ENCODE peak calls at places on chromosome 10, in five cellular contexts. S, U, D, T and Y are unnamed samples. For H3K36me3, the result is how much of the 10 kb centered on the place peaks cover.

GRCh38 chr10:4990217-4990616 is 13.4 kb downstream of the AKR1C2 start:
- DNase-seq in T (no peak), D (no peak), S (no peak), U (no peak), Y (no peak)

GRCh38 chr10:44992070-44992731 is 8.5 kb upstream of the ZNF22 start:
- DNase-seq in D (no peak), T (no peak), S (no peak), U (no peak), Y (no peak)

GRCh38 chr10:21146446-21146789 is 249.3 kb upstream of the NEBL start:
- DNase-seq in U (no peak), T (no peak), D (no peak), S (no peak), Y (no peak)

GRCh38 chr10:79447911-79448731 is 2.7 kb upstream of the ZCCHC24 start:
- DNase-seq in D (no peak), T (no peak), S (no peak), U (no peak), Y (no peak)

GRCh38 chr10:132477066-132477397 is 60.6 kb upstream of the INPP5A start:
- DNase-seq in D (no peak), S (no peak), U (no peak), T (no peak), Y (no peak)

GRCh38 chr10:122013311-122013780 is 24.4 kb downstream of the TACC2 start:
- DNase-seq in S (no peak), T (peak), D (no peak), U (no peak), Y (peak)

GRCh38 chr10:3886666-3887251 is 101.8 kb upstream of the KLF6 start:
- DNase-seq in S (peak), T (peak), U (no peak), D (no peak), Y (peak)

GRCh38 chr10:99958287-99958686 is 51.5 kb downstream of the DNMBP start:
- DNase-seq in U (no peak), D (no peak), S (no peak), T (no peak), Y (no peak)

GRCh38 chr10:71188201-71188600 is 24.2 kb upstream of the UNC5B start:
- DNase-seq in D (no peak), S (no peak), T (no peak), U (no peak), Y (no peak)

GRCh38 chr10:958106-958505 is 26.6 kb upstream of the LARP4B start:
- DNase-seq in D (no peak), T (no peak), U (no peak), S (no peak), Y (no peak)

GRCh38 chr10:81876253-81876731 is 1.3 kb downstream of the NRG3 start:
- DNase-seq in U (peak), D (no peak), S (no peak), T (no peak), Y (peak)

GRCh38 chr10:97454330-97455036 is 8.5 kb downstream of the ZDHHC16 start:
- DNase-seq in U (no peak), D (no peak), T (no peak), S (peak), Y (peak)

GRCh38 chr10:43682956-43683355 is 34.3 kb upstream of the ZNF32 start:
- DNase-seq in D (no peak), S (peak), U (no peak), T (no peak), Y (no peak)

GRCh38 chr10:21488954-21489446 is 36.5 kb downstream of the SKIDA1 start:
- DNase-seq in T (no peak), D (no peak), S (no peak), U (no peak), Y (no peak)

GRCh38 chr10:9069136-9069535 is 1014.6 kb downstream of the GATA3 start:
- DNase-seq in S (peak), T (no peak), D (no peak), U (no peak), Y (no peak)

GRCh38 chr10:113168560-113168959 is 218.5 kb downstream of the TCF7L2 start:
- DNase-seq in T (no peak), D (no peak), S (no peak), U (no peak), Y (no peak)

GRCh38 chr10:119246862-119247549 is 39.6 kb downstream of the GRK5 start:
- DNase-seq in T (no peak), D (no peak), S (peak), U (no peak), Y (no peak)

GRCh38 chr10:62354941-62355340 is 19.2 kb upstream of the ZNF365 start:
- DNase-seq in D (no peak), T (no peak), U (no peak), S (peak), Y (no peak)

GRCh38 chr10:86306628-86307278 is 59.8 kb downstream of the GRID1 start:
- DNase-seq in S (peak), U (peak), T (peak), D (no peak), Y (peak)

GRCh38 chr10:71923138-71923692 is 41.0 kb upstream of the CHST3 start:
- DNase-seq in D (no peak), S (no peak), T (no peak), U (no peak), Y (no peak)

GRCh38 chr10:5293691-5294550 is 70.8 kb upstream of the UCN3 start:
- DNase-seq in S (peak), D (peak), U (peak), T (peak), Y (peak)

GRCh38 chr10:132590752-132591121 is 53.1 kb downstream of the INPP5A start:
- DNase-seq in U (no peak), D (no peak), T (no peak), S (peak), Y (no peak)

GRCh38 chr10:57696641-57697040 is 571.1 kb downstream of the IPMK start:
- DNase-seq in T (peak), D (no peak), U (no peak), S (peak), Y (peak)

GRCh38 chr10:5871596-5871995 is 18.1 kb downstream of the ANKRD16 start:
- DNase-seq in U (no peak), D (no peak), T (no peak), S (peak), Y (no peak)

GRCh38 chr10:22148956-22149355 is 68.9 kb downstream of the EBLN1 start:
- DNase-seq in D (no peak), S (peak), T (no peak), U (no peak), Y (no peak)

GRCh38 chr10:668786-669485 is 20.5 kb downstream of the DIP2C start:
- DNase-seq in T (no peak), U (no peak), D (no peak), S (no peak), Y (no peak)

GRCh38 chr10:182441-183201 is 47.4 kb downstream of the ZMYND11 start:
- DNase-seq in T (no peak), U (no peak), S (peak), D (no peak), Y (no peak)

GRCh38 chr10:31804416-31804815 is 124.2 kb downstream of the ARHGAP12 start:
- DNase-seq in S (peak), U (no peak), T (no peak), D (no peak), Y (no peak)

GRCh38 chr10:18689498-18689897 is 30.3 kb downstream of the ARL5B start:
- DNase-seq in U (peak), T (peak), D (no peak), S (peak), Y (peak)

GRCh38 chr10:117264776-117265175 is 23.9 kb downstream of the SLC18A2 start:
- DNase-seq in T (peak), S (no peak), D (no peak), U (no peak), Y (peak)
- H3K27ac ChIP-seq in T (no peak), S (no peak), D (no peak), U (no peak), Y (no peak)

GRCh38 chr10:68364101-68364886 is 31.6 kb upstream of the PBLD start:
- DNase-seq in S (no peak), U (no peak), D (no peak), T (no peak), Y (no peak)
- H3K36me3 ChIP-seq in S (under half), U (under half), D (under half), T (under half), Y (under half)

GRCh38 chr10:16950686-16951681 is 133.8 kb upstream of the RSU1 start:
- DNase-seq in U (peak), T (no peak), D (peak), S (peak), Y (peak)
- H2AFZ ChIP-seq in U (peak), T (no peak), D (peak), S (no peak), Y (no peak)

GRCh38 chr10:78433722-78434535 is 400.3 kb downstream of the RPS24 start:
- DNase-seq in T (no peak), U (peak), D (no peak), S (no peak), Y (no peak)

GRCh38 chr10:78433063-78433717 is 399.5 kb downstream of the RPS24 start:
- DNase-seq in S (no peak), U (peak), T (no peak), D (no peak), Y (no peak)

GRCh38 chr10:78429994-78430393 is 396.3 kb downstream of the RPS24 start:
- DNase-seq in T (no peak), D (no peak), S (no peak), U (no peak), Y (no peak)

GRCh38 chr10:78434886-78435285 is 401.2 kb downstream of the RPS24 start:
- DNase-seq in S (no peak), T (no peak), D (no peak), U (no peak), Y (no peak)

GRCh38 chr10:78432582-78432981 is 398.9 kb downstream of the RPS24 start:
- DNase-seq in D (no peak), U (peak), S (no peak), T (peak), Y (no peak)
- H3K27ac ChIP-seq in D (no peak), U (no peak), S (no peak), T (no peak), Y (peak)

GRCh38 chr10:92027141-92027540 is 103.6 kb downstream of the BTAF1 start:
- DNase-seq in D (no peak), U (no peak), S (no peak), T (peak), Y (peak)

DNA sequence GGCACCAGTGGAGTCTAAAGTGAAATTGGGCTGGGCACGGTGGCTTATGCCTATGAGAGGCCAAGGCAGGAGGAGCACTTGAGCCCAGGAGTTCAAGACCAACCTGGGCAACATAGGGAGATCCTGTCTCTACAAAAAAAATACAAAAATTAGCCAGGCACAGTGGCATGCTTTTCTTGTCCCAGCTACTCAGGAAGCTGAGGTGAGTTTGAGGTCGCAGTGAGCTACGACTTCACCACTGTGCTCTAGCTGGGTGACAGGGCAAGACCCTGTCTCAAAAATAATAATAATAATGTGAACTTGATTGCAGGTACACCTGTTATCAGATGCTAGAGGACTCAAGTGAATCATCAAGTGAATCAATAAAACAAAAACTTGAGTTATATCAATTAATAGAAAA is 108.0 kb downstream of the BTAF1 start:
- DNase-seq in T (no peak), D (no peak), U (no peak), S (no peak), Y (no peak)
- H3K36me3 ChIP-seq in T (under half), D (under half), U (under half), S (under half), Y (under half)

DNA sequence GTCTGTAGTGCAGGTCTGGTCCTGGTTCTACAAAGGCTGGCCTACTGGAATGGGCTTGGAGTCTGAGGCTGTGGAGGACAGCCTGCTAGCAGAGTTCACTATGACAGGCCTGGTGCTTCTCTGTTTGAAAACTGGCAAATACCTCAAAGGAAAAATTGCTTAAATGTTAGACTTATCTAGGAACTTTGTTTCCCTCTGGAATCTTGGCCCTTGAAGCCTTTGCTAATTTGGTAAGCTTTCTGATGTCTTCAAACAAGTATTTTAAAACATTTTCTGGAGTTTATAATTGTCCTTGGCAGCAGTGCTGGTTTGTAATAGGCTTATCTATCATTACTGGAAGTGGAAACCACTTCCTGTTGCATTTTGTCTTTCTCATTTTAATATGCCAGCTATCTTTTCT is 139.7 kb downstream of the TMEM26 start:
- DNase-seq in S (peak), U (no peak), D (no peak), T (no peak), Y (no peak)
- H2AFZ ChIP-seq in S (no peak), U (no peak), D (no peak), T (no peak), Y (no peak)

GRCh38 chr10:110395350-110396283 is 90.9 kb upstream of the SMNDC1 start:
- DNase-seq in S (peak), T (peak), U (no peak), D (peak), Y (peak)

GRCh38 chr10:110393866-110394265 is 89.1 kb upstream of the SMNDC1 start:
- DNase-seq in S (no peak), T (no peak), D (no peak), U (no peak), Y (no peak)

GRCh38 chr10:110394296-110394695 is 89.6 kb upstream of the SMNDC1 start:
- DNase-seq in U (no peak), T (no peak), D (no peak), S (no peak), Y (no peak)

GRCh38 chr10:110396284-110396651 is 91.5 kb upstream of the SMNDC1 start:
- DNase-seq in D (no peak), U (no peak), S (no peak), T (no peak), Y (no peak)

DNA sequence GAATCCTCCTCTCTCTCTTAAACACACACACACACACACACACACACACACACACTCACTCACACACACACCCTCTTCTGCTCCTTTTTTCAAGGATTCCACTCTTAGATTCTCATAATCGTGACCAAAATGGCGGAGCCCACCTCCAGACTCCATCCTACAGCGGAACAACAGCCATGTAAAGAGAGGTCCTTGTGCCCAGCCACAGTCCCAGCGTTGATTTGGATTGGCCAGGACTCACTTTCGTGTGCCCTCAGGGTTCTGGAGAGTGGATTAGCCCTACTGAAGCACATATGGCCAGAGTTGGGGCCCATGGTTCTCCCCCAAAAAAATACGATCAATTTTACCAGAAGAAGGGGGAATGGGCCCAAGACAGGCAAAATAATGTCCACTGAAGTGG is 90.2 kb upstream of the SMNDC1 start:
- DNase-seq in T (no peak), S (no peak), U (no peak), D (no peak), Y (no peak)
- H3K27ac ChIP-seq in T (no peak), S (no peak), U (no peak), D (peak), Y (peak)

DNA sequence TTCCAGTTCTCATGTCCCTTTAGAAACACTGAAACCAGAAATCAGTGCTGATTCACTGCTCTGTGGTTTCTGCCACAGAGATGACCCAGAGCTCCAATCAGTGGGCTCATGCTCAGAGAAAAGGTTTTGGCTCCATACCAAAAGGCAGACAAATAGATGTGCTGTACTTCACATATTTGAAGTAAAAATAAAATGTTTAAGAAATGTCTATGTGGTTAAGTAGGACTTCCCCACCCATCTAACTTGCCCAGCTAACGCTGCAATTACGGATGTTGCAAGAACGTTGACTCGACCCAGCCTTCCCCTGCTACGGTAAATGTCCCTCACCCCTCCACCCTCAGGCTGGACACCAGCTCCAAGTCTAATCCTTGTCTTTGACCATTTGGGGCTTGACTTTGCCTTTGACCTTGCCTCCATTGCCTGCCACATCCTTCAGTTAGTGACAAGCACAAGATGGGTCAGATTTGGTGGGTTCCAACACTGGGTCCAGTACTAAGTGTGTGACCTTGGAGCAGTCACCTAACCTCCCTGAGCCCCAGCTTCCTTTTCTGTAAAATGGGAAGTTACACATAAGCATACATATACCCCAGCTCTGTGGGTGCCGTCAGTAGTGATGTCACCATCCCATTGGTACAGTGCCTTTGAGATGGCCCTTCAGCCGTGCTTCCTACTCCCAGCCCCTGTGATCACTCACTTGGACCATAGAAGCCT is 95.8 kb downstream of the CHST15 start:
- DNase-seq in S (peak), T (peak), D (no peak), U (no peak), Y (peak)
- H3K36me3 ChIP-seq in S (under half), T (under half), D (under half), U (under half), Y (under half)